ENCODE peak calls at places on chromosome 9, in six cellular contexts. L is transverse colon, M is suprapubic skin, U is H1, A is ovary, T is K562. E is an unnamed sample.
A peak's percentile ranks its signal among the peaks of the same experiment; 100 is the strongest.

GRCh38 chr9:98081477-98082219 is 25.1 kb downstream of the NANS start:
- DNase-seq in L (peak; percentile 57), M (peak; percentile 61), U (no peak), A (no peak), T (no peak), E (no peak)

GRCh38 chr9:37187713-37188439 is 67.5 kb downstream of the ZCCHC7 start:
- DNase-seq in L (no peak), M (no peak), U (no peak), A (no peak), T (no peak), E (no peak)

GRCh38 chr9:70805953-70806352 is 315.5 kb downstream of the TRPM3 start:
- DNase-seq in L (no peak), M (no peak), U (no peak), A (peak; percentile 79), T (no peak), E (peak; percentile 58)

GRCh38 chr9:130010151-130010988 is 32.6 kb downstream of the FNBP1 start:
- DNase-seq in L (peak; percentile 11), M (no peak), U (no peak), A (no peak), T (no peak), E (no peak)

GRCh38 chr9:19381656-19382055 is 1.6 kb upstream of the RPS6 start:
- DNase-seq in L (no peak), M (no peak), U (no peak), A (no peak), T (no peak), E (no peak)

GRCh38 chr9:78745996-78746395 is 449.1 kb downstream of the PSAT1 start:
- DNase-seq in L (no peak), M (no peak), U (no peak), A (no peak), T (no peak), E (no peak)

GRCh38 chr9:129312251-129312650 is 134.2 kb upstream of the IER5L start:
- DNase-seq in L (no peak), M (peak; percentile 31), U (no peak), A (peak; percentile 28), T (no peak), E (no peak)

GRCh38 chr9:134174073-134174449 is 9.7 kb upstream of the RNU6ATAC start:
- DNase-seq in L (no peak), M (no peak), U (no peak), A (no peak), T (no peak), E (no peak)

GRCh38 chr9:114229236-114229635 is 73.9 kb downstream of the COL27A1 start:
- DNase-seq in L (no peak), M (no peak), U (no peak), A (no peak), T (no peak), E (no peak)

GRCh38 chr9:108113579-108113978 is 624.0 kb upstream of the KLF4 start:
- DNase-seq in L (no peak), M (no peak), U (no peak), A (no peak), T (no peak), E (no peak)

GRCh38 chr9:129138144-129138462 is 26.9 kb downstream of the PTPA start:
- DNase-seq in L (no peak), M (no peak), U (no peak), A (no peak), T (no peak), E (no peak)

GRCh38 chr9:72477862-72478564 is 43.4 kb upstream of the TMC1 start:
- DNase-seq in L (peak; percentile 35), M (no peak), U (no peak), A (no peak), T (no peak), E (no peak)

GRCh38 chr9:23467276-23467675 is 358.8 kb downstream of the ELAVL2 start:
- DNase-seq in L (no peak), M (no peak), U (no peak), A (no peak), T (no peak), E (no peak)

GRCh38 chr9:100027543-100027942 is 71.3 kb downstream of the ERP44 start:
- DNase-seq in L (no peak), M (no peak), U (no peak), A (no peak), T (no peak), E (no peak)

GRCh38 chr9:110257097-110257955 is 1.0 kb upstream of the TXN start:
- DNase-seq in L (peak; percentile 40), M (no peak), U (no peak), A (peak; percentile 37), T (no peak), E (peak; percentile 8)

GRCh38 chr9:109793921-109794320 is 13.9 kb downstream of the PALM2AKAP2 start:
- DNase-seq in L (no peak), M (no peak), U (no peak), A (no peak), T (no peak), E (no peak)

GRCh38 chr9:34592895-34593601 is 3.5 kb upstream of the CNTFR start:
- DNase-seq in L (peak; percentile 56), M (peak; percentile 94), U (peak; percentile 73), A (peak; percentile 93), T (no peak), E (peak; percentile 61)

GRCh38 chr9:100505564-100506159 is 32.7 kb downstream of the TMEFF1 start:
- DNase-seq in L (peak; percentile 63), M (no peak), U (peak; percentile 93), A (peak; percentile 38), T (peak; percentile 39), E (peak; percentile 33)

GRCh38 chr9:123658792-123659191 is 271.1 kb downstream of the DENND1A start:
- DNase-seq in L (no peak), M (no peak), U (no peak), A (no peak), T (no peak), E (no peak)

GRCh38 chr9:37148181-37148580 is 27.8 kb downstream of the ZCCHC7 start:
- DNase-seq in L (no peak), M (no peak), U (no peak), A (no peak), T (no peak), E (no peak)

GRCh38 chr9:95495988-95496387 is 20.8 kb downstream of the PTCH1 start:
- DNase-seq in L (no peak), M (no peak), U (no peak), A (no peak), T (no peak), E (no peak)

GRCh38 chr9:135087489-135087791 is at the start of gene OLFM1:
- DNase-seq in L (peak; percentile 68), M (peak; percentile 90), U (peak; percentile 88), A (peak; percentile 78), T (peak; percentile 66), E (peak; percentile 59)

GRCh38 chr9:121658166-121658565 is 6.7 kb downstream of the DAB2IP start:
- DNase-seq in L (no peak), M (no peak), U (no peak), A (no peak), T (no peak), E (no peak)

GRCh38 chr9:21761309-21761901 is 41.0 kb upstream of the MTAP start:
- DNase-seq in L (no peak), M (no peak), U (no peak), A (no peak), T (no peak), E (no peak)
- H3K27ac ChIP-seq in L (no peak overlapping the region), M (no peak overlapping the region), U (no peak overlapping the region), A (no peak overlapping the region), T (no peak overlapping the region), E (no peak overlapping the region)

DNA sequence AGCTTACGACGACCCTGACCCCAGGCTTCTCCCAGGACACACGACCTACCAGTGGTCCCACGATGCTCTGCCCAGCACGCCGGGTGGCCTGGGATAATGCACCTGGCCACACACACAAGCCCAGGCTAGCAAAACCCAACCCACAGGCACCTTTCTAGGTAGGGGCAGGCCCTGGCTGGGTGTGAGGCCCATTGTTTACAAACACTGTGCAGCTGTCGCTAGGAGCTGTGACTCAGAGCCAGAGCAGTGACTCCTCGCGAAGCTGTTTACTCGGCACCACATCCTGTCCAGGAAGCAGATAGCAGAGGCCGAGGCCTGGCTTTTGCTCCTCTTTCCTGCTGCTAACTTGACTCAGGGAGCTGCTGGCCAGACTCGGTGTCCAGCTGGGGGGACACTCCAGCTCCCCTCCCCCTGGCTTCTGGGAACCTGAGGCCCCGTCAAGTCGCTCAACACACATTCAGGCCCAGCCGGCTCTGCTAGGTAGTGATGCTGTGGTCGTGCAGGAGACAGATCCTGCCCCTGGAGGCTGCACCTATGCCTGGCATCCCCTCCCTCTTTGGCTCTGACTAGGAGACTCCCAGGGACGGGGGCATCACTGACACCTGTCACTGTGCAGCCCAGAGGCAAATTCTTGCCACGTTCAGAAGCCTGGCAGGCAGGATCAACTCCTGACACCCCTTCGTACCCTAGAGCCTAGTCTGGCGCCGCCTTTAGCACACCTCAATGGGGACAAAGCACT is 12.8 kb upstream of the RALGDS start:
- DNase-seq in L (peak; percentile 95), M (peak; percentile 96), U (no peak), A (peak; percentile 80), T (peak; percentile 75), E (peak; percentile 73)
- TF ChIP-seq EP300 in L (peak; percentile 54), M (no peak), U (peak; percentile 10), A (peak; percentile 10), T (peak; percentile 85), E (peak; percentile 68)

GRCh38 chr9:77402286-77402685 is 225.0 kb downstream of the VPS13A start:
- DNase-seq in L (no peak), M (no peak), U (no peak), A (no peak), T (no peak), E (no peak)

GRCh38 chr9:77399964-77400363 is 222.6 kb downstream of the VPS13A start:
- DNase-seq in L (no peak), M (no peak), U (no peak), A (no peak), T (no peak), E (no peak)

GRCh38 chr9:77403244-77403643 is 225.9 kb downstream of the VPS13A start:
- DNase-seq in L (no peak), M (no peak), U (no peak), A (no peak), T (no peak), E (no peak)
- H3K27ac ChIP-seq in L (no peak overlapping the region), M (no peak overlapping the region), U (no peak overlapping the region), A (no peak overlapping the region), T (no peak overlapping the region), E (no peak overlapping the region)

DNA sequence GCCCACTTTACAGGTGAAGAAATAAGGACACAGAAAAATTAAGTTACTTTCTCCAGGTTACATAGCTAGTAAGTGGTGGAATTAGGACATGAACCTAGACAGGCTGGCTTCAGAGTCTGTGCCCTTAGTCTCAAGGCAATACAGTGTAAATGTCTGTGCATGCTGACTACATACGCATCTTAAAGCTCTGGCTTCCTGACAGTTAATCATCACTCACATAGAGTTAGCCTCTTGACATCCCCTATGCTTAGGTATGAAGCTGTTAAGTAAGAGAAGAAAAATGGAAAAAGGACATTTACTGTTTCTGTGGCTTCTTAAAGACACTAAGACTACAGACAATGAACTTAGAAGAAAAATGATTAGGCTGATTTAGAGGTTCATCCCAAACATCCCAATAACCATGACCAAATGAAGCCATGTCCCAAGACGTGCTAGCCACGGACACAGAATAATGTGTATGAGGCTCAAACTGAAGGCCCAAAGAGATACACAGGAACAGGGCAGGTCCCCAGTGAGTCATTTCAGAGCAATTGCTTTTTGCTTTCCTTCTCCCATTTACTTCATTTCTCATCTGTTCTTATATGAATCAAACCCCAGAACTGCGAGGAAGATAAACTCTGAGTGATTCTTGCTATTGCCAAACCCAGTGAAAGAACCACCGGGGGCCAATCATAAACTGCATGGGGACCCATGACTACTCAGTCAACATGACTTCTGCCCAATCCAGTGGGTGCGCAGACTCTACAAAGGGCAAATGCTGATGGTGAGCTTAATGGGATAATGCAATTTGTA is 100.0 kb upstream of the IFNK start:
- DNase-seq in L (no peak), M (no peak), U (no peak), A (no peak), T (no peak), E (no peak)
- TF ChIP-seq EP300 in L (no peak), M (no peak), U (no peak), A (no peak), T (no peak), E (no peak)

E was measured in tibial nerve.